ENCODE peak calls at places on chromosomes 6 and 20, in five cellular contexts. One of them, this sample, is unnamed.

GRCh38 chr20:21156266-21156665 is 30.4 kb downstream of the KIZ start:
- DNase-seq in nephron progenitor cell: no peak
- DNase-seq in skeletal muscle cell: no peak
- DNase-seq in NCI-H226: peak; percentile 63
- DNase-seq in astrocyte of the cerebellum: peak; percentile 51
- DNase-seq in this sample: no peak

GRCh38 chr6:14665827-14666724 is 548.5 kb downstream of the CD83 start:
- DNase-seq in skeletal muscle cell: peak; percentile 100
- DNase-seq in astrocyte of the cerebellum: peak; percentile 48
- DNase-seq in NCI-H226: peak; percentile 94
- DNase-seq in nephron progenitor cell: no peak
- DNase-seq in this sample: no peak

GRCh38 chr6:56868687-56869086 is 86.2 kb upstream of the BEND6 start:
- DNase-seq in skeletal muscle cell: peak; percentile 67
- DNase-seq in nephron progenitor cell: no peak
- DNase-seq in NCI-H226: peak; percentile 20
- DNase-seq in astrocyte of the cerebellum: no peak
- DNase-seq in this sample: no peak

GRCh38 chr6:14832427-14832826 is 413.4 kb upstream of the JARID2 start:
- DNase-seq in NCI-H226: no peak
- DNase-seq in astrocyte of the cerebellum: no peak
- DNase-seq in skeletal muscle cell: no peak
- DNase-seq in nephron progenitor cell: no peak
- DNase-seq in this sample: no peak

GRCh38 chr6:156946370-156946936 is 169.3 kb downstream of the ARID1B start:
- DNase-seq in skeletal muscle cell: no peak
- DNase-seq in nephron progenitor cell: no peak
- DNase-seq in astrocyte of the cerebellum: no peak
- DNase-seq in NCI-H226: no peak
- DNase-seq in this sample: no peak

GRCh38 chr6:82006027-82006738 is 241.4 kb downstream of the IBTK start:
- DNase-seq in skeletal muscle cell: no peak
- DNase-seq in nephron progenitor cell: no peak
- DNase-seq in astrocyte of the cerebellum: no peak
- DNase-seq in NCI-H226: peak; percentile 24
- DNase-seq in this sample: peak; percentile 61

GRCh38 chr20:48186915-48187314 is 401.6 kb upstream of the SULF2 start:
- DNase-seq in NCI-H226: no peak
- DNase-seq in skeletal muscle cell: no peak
- DNase-seq in astrocyte of the cerebellum: no peak
- DNase-seq in nephron progenitor cell: no peak
- DNase-seq in this sample: peak; percentile 83

GRCh38 chr6:159203304-159204005 is 34.3 kb downstream of the FNDC1 start:
- DNase-seq in NCI-H226: peak; percentile 93
- DNase-seq in nephron progenitor cell: no peak
- DNase-seq in astrocyte of the cerebellum: peak; percentile 73
- DNase-seq in skeletal muscle cell: peak; percentile 78
- DNase-seq in this sample: no peak

GRCh38 chr20:37475258-37475657 is 45.8 kb upstream of the NNAT start:
- DNase-seq in skeletal muscle cell: no peak
- DNase-seq in nephron progenitor cell: no peak
- DNase-seq in astrocyte of the cerebellum: no peak
- DNase-seq in NCI-H226: no peak
- DNase-seq in this sample: peak; percentile 26

GRCh38 chr20:32140603-32141002 is 31.1 kb downstream of the TM9SF4 start:
- DNase-seq in nephron progenitor cell: no peak
- DNase-seq in NCI-H226: no peak
- DNase-seq in skeletal muscle cell: no peak
- DNase-seq in astrocyte of the cerebellum: no peak
- DNase-seq in this sample: no peak

GRCh38 chr20:17916365-17916996 is 52.1 kb downstream of the SNX5 start:
- DNase-seq in NCI-H226: no peak
- DNase-seq in skeletal muscle cell: no peak
- DNase-seq in nephron progenitor cell: no peak
- DNase-seq in astrocyte of the cerebellum: no peak
- DNase-seq in this sample: no peak

GRCh38 chr6:47772993-47773392 is 8.8 kb upstream of the OPN5 start:
- DNase-seq in astrocyte of the cerebellum: no peak
- DNase-seq in nephron progenitor cell: no peak
- DNase-seq in skeletal muscle cell: no peak
- DNase-seq in NCI-H226: no peak
- DNase-seq in this sample: no peak

GRCh38 chr6:98686008-98686601 is 148.3 kb upstream of the POU3F2 start:
- DNase-seq in astrocyte of the cerebellum: no peak
- DNase-seq in nephron progenitor cell: no peak
- DNase-seq in skeletal muscle cell: no peak
- DNase-seq in NCI-H226: no peak
- DNase-seq in this sample: no peak

GRCh38 chr6:163834226-163834970 is 419.9 kb downstream of the QKI start:
- DNase-seq in nephron progenitor cell: no peak
- DNase-seq in NCI-H226: no peak
- DNase-seq in astrocyte of the cerebellum: no peak
- DNase-seq in skeletal muscle cell: no peak
- DNase-seq in this sample: peak; percentile 58

GRCh38 chr20:62685781-62686555 is 22.7 kb upstream of the NTSR1 start:
- DNase-seq in NCI-H226: no peak
- DNase-seq in skeletal muscle cell: no peak
- DNase-seq in astrocyte of the cerebellum: no peak
- DNase-seq in nephron progenitor cell: peak; percentile 40
- DNase-seq in this sample: peak; percentile 61

GRCh38 chr20:11556410-11556809 is 361.3 kb upstream of the BTBD3 start:
- DNase-seq in skeletal muscle cell: no peak
- DNase-seq in astrocyte of the cerebellum: no peak
- DNase-seq in NCI-H226: no peak
- DNase-seq in nephron progenitor cell: no peak
- DNase-seq in this sample: no peak

GRCh38 chr6:44166591-44167184 is 8.1 kb downstream of the CAPN11 start:
- DNase-seq in nephron progenitor cell: no peak
- DNase-seq in NCI-H226: no peak
- DNase-seq in astrocyte of the cerebellum: no peak
- DNase-seq in skeletal muscle cell: no peak
- DNase-seq in this sample: peak; percentile 76